ENCODE peak calls at places on chromosomes 6 and 20, in ten cellular contexts. One of them, this sample, is unnamed.

GRCh38 chr6:27061235-27061993 is 186.1 kb upstream of the PRSS16 start:
- DNase-seq in ovary: no peak
- DNase-seq in uterus: no peak
- DNase-seq in A673: no peak
- DNase-seq in activated B cell treated with CpG ODN at 0.5 μM for 24 hours: no peak
- DNase-seq in GM20000: no peak
- DNase-seq in endodermal cell: no peak
- DNase-seq in psoas muscle: no peak
- DNase-seq in pancreas: no peak
- DNase-seq in neural progenitor cell: no peak
- DNase-seq in this sample: no peak

GRCh38 chr6:136077834-136078576 is 172.1 kb downstream of the MTFR2 start:
- DNase-seq in ovary: no peak
- DNase-seq in uterus: no peak
- DNase-seq in A673: no peak
- DNase-seq in activated B cell treated with CpG ODN at 0.5 μM for 24 hours: no peak
- DNase-seq in GM20000: no peak
- DNase-seq in endodermal cell: no peak
- DNase-seq in psoas muscle: peak
- DNase-seq in pancreas: no peak
- DNase-seq in neural progenitor cell: no peak
- DNase-seq in this sample: no peak

GRCh38 chr6:85675030-85675819 is 32.5 kb upstream of the SYNCRIP start:
- DNase-seq in ovary: no peak
- DNase-seq in uterus: no peak
- DNase-seq in A673: no peak
- DNase-seq in activated B cell treated with CpG ODN at 0.5 μM for 24 hours: no peak
- DNase-seq in GM20000: no peak
- DNase-seq in endodermal cell: peak
- DNase-seq in psoas muscle: peak
- DNase-seq in pancreas: no peak
- DNase-seq in neural progenitor cell: peak
- DNase-seq in this sample: no peak

GRCh38 chr20:32493356-32493755 is 91.8 kb downstream of the NOL4L start:
- DNase-seq in ovary: no peak
- DNase-seq in uterus: no peak
- DNase-seq in A673: no peak
- DNase-seq in activated B cell treated with CpG ODN at 0.5 μM for 24 hours: no peak
- DNase-seq in GM20000: no peak
- DNase-seq in endodermal cell: peak
- DNase-seq in psoas muscle: peak
- DNase-seq in pancreas: peak
- DNase-seq in neural progenitor cell: no peak
- DNase-seq in this sample: no peak

GRCh38 chr20:59406446-59406845 is 106.0 kb downstream of the EDN3 start:
- DNase-seq in ovary: no peak
- DNase-seq in uterus: no peak
- DNase-seq in A673: no peak
- DNase-seq in activated B cell treated with CpG ODN at 0.5 μM for 24 hours: no peak
- DNase-seq in GM20000: no peak
- DNase-seq in endodermal cell: no peak
- DNase-seq in psoas muscle: no peak
- DNase-seq in pancreas: no peak
- DNase-seq in neural progenitor cell: no peak
- DNase-seq in this sample: no peak

GRCh38 chr20:11454966-11455799 is 462.5 kb upstream of the BTBD3 start:
- DNase-seq in ovary: no peak
- DNase-seq in uterus: no peak
- DNase-seq in A673: peak
- DNase-seq in activated B cell treated with CpG ODN at 0.5 μM for 24 hours: no peak
- DNase-seq in GM20000: peak
- DNase-seq in endodermal cell: no peak
- DNase-seq in psoas muscle: no peak
- DNase-seq in pancreas: no peak
- DNase-seq in neural progenitor cell: no peak
- DNase-seq in this sample: peak

GRCh38 chr6:78746457-78746856 is 120.9 kb upstream of the IRAK1BP1 start:
- DNase-seq in ovary: no peak
- DNase-seq in uterus: no peak
- DNase-seq in A673: peak
- DNase-seq in activated B cell treated with CpG ODN at 0.5 μM for 24 hours: no peak
- DNase-seq in GM20000: no peak
- DNase-seq in endodermal cell: no peak
- DNase-seq in psoas muscle: no peak
- DNase-seq in pancreas: no peak
- DNase-seq in neural progenitor cell: no peak
- DNase-seq in this sample: no peak

GRCh38 chr6:42369568-42369967 is 82.2 kb downstream of the TRERF1 start:
- DNase-seq in ovary: no peak
- DNase-seq in uterus: no peak
- DNase-seq in A673: no peak
- DNase-seq in activated B cell treated with CpG ODN at 0.5 μM for 24 hours: no peak
- DNase-seq in GM20000: peak
- DNase-seq in endodermal cell: no peak
- DNase-seq in psoas muscle: no peak
- DNase-seq in pancreas: no peak
- DNase-seq in neural progenitor cell: no peak
- DNase-seq in this sample: no peak

DNA sequence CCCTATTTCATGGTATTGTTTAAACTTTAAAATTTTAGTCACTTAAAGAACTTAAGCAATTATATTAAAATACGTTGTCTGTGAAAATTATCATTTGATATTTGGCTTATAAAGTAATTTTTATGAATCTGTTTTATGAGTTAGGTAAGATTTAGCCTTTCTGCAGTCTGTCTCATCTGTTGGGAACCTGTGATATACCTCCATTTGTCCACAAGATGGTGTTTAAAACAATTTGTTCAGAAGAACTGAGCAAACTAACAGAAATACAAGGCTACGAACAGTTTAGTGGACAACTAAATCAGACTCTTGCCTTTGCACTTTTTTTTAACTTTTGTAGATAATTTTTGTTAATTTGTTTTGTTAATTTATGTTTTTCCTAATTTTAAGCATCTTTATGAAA is 92.4 kb downstream of the COL9A1 start:
- DNase-seq in ovary: no peak
- DNase-seq in uterus: no peak
- DNase-seq in A673: peak
- DNase-seq in activated B cell treated with CpG ODN at 0.5 μM for 24 hours: no peak
- DNase-seq in GM20000: no peak
- DNase-seq in endodermal cell: no peak
- DNase-seq in psoas muscle: no peak
- DNase-seq in pancreas: no peak
- DNase-seq in neural progenitor cell: no peak
- DNase-seq in this sample: peak
- TF ChIP-seq CTCF in ovary: no peak
- TF ChIP-seq CTCF in uterus: no peak
- TF ChIP-seq CTCF in A673: peak
- TF ChIP-seq CTCF in activated B cell treated with CpG ODN at 0.5 μM for 24 hours: no peak
- TF ChIP-seq CTCF in GM20000: no peak
- TF ChIP-seq CTCF in endodermal cell: peak
- TF ChIP-seq CTCF in psoas muscle: peak
- TF ChIP-seq CTCF in pancreas: no peak
- TF ChIP-seq CTCF in neural progenitor cell: peak
- TF ChIP-seq CTCF in this sample: peak

DNA sequence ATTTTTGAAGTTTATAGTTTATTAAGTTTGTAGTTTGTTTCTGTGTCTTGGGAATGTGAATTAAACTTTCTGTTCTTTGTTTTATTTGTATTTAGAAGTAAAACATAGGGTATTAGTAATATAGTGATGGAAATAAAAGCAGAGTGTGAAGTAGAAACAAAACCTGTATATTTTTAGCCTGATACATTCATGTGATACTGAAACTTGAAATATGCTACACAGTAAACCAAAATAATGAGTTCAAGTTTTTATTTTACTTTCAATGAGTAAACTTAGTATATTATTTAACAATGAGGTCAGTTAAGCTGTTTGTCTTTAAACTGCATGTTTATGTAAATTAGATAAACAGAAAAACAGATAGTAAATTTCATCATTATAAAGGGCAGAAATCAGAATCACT is 1592.6 kb downstream of the GRIK2 start:
- DNase-seq in ovary: no peak
- DNase-seq in uterus: no peak
- DNase-seq in A673: no peak
- DNase-seq in activated B cell treated with CpG ODN at 0.5 μM for 24 hours: no peak
- DNase-seq in GM20000: no peak
- DNase-seq in endodermal cell: no peak
- DNase-seq in psoas muscle: no peak
- DNase-seq in pancreas: no peak
- DNase-seq in neural progenitor cell: no peak
- DNase-seq in this sample: no peak
- TF ChIP-seq CTCF in ovary: no peak
- TF ChIP-seq CTCF in uterus: no peak
- TF ChIP-seq CTCF in A673: no peak
- TF ChIP-seq CTCF in activated B cell treated with CpG ODN at 0.5 μM for 24 hours: no peak
- TF ChIP-seq CTCF in GM20000: no peak
- TF ChIP-seq CTCF in endodermal cell: no peak
- TF ChIP-seq CTCF in psoas muscle: no peak
- TF ChIP-seq CTCF in pancreas: no peak
- TF ChIP-seq CTCF in neural progenitor cell: no peak
- TF ChIP-seq CTCF in this sample: no peak

GRCh38 chr6:47352966-47353365 is 43.3 kb upstream of the TNFRSF21 start:
- DNase-seq in ovary: no peak
- DNase-seq in uterus: no peak
- DNase-seq in A673: no peak
- DNase-seq in activated B cell treated with CpG ODN at 0.5 μM for 24 hours: no peak
- DNase-seq in GM20000: no peak
- DNase-seq in endodermal cell: no peak
- DNase-seq in psoas muscle: no peak
- DNase-seq in pancreas: no peak
- DNase-seq in neural progenitor cell: no peak
- DNase-seq in this sample: no peak

GRCh38 chr6:47353822-47354221 is 44.1 kb upstream of the TNFRSF21 start:
- DNase-seq in ovary: no peak
- DNase-seq in uterus: no peak
- DNase-seq in A673: peak
- DNase-seq in activated B cell treated with CpG ODN at 0.5 μM for 24 hours: no peak
- DNase-seq in GM20000: no peak
- DNase-seq in endodermal cell: no peak
- DNase-seq in psoas muscle: no peak
- DNase-seq in pancreas: no peak
- DNase-seq in neural progenitor cell: no peak
- DNase-seq in this sample: no peak

GRCh38 chr6:47348316-47348863 is 38.7 kb upstream of the TNFRSF21 start:
- DNase-seq in ovary: no peak
- DNase-seq in uterus: no peak
- DNase-seq in A673: no peak
- DNase-seq in activated B cell treated with CpG ODN at 0.5 μM for 24 hours: no peak
- DNase-seq in GM20000: no peak
- DNase-seq in endodermal cell: no peak
- DNase-seq in psoas muscle: no peak
- DNase-seq in pancreas: no peak
- DNase-seq in neural progenitor cell: no peak
- DNase-seq in this sample: no peak

GRCh38 chr6:47352169-47352568 is 42.5 kb upstream of the TNFRSF21 start:
- DNase-seq in ovary: no peak
- DNase-seq in uterus: no peak
- DNase-seq in A673: peak
- DNase-seq in activated B cell treated with CpG ODN at 0.5 μM for 24 hours: no peak
- DNase-seq in GM20000: no peak
- DNase-seq in endodermal cell: peak
- DNase-seq in psoas muscle: no peak
- DNase-seq in pancreas: no peak
- DNase-seq in neural progenitor cell: peak
- DNase-seq in this sample: no peak

GRCh38 chr6:47349931-47350330 is 40.2 kb upstream of the TNFRSF21 start:
- DNase-seq in ovary: no peak
- DNase-seq in uterus: no peak
- DNase-seq in A673: no peak
- DNase-seq in activated B cell treated with CpG ODN at 0.5 μM for 24 hours: no peak
- DNase-seq in GM20000: no peak
- DNase-seq in endodermal cell: no peak
- DNase-seq in psoas muscle: no peak
- DNase-seq in pancreas: no peak
- DNase-seq in neural progenitor cell: no peak
- DNase-seq in this sample: no peak
- TF ChIP-seq CTCF in ovary: no peak
- TF ChIP-seq CTCF in uterus: no peak
- TF ChIP-seq CTCF in A673: no peak
- TF ChIP-seq CTCF in activated B cell treated with CpG ODN at 0.5 μM for 24 hours: no peak
- TF ChIP-seq CTCF in GM20000: no peak
- TF ChIP-seq CTCF in endodermal cell: no peak
- TF ChIP-seq CTCF in psoas muscle: no peak
- TF ChIP-seq CTCF in pancreas: no peak
- TF ChIP-seq CTCF in neural progenitor cell: no peak
- TF ChIP-seq CTCF in this sample: no peak

GRCh38 chr6:52694404-52694803 is 23.5 kb downstream of the TMEM14A start:
- DNase-seq in ovary: no peak
- DNase-seq in uterus: no peak
- DNase-seq in A673: no peak
- DNase-seq in activated B cell treated with CpG ODN at 0.5 μM for 24 hours: no peak
- DNase-seq in GM20000: no peak
- DNase-seq in endodermal cell: no peak
- DNase-seq in psoas muscle: no peak
- DNase-seq in pancreas: no peak
- DNase-seq in neural progenitor cell: no peak
- DNase-seq in this sample: no peak

GRCh38 chr6:52693777-52694176 is 22.9 kb downstream of the TMEM14A start:
- DNase-seq in ovary: no peak
- DNase-seq in uterus: no peak
- DNase-seq in A673: no peak
- DNase-seq in activated B cell treated with CpG ODN at 0.5 μM for 24 hours: no peak
- DNase-seq in GM20000: no peak
- DNase-seq in endodermal cell: no peak
- DNase-seq in psoas muscle: no peak
- DNase-seq in pancreas: no peak
- DNase-seq in neural progenitor cell: no peak
- DNase-seq in this sample: no peak

GRCh38 chr6:52696418-52696817 is 25.5 kb downstream of the TMEM14A start:
- DNase-seq in ovary: no peak
- DNase-seq in uterus: no peak
- DNase-seq in A673: peak
- DNase-seq in activated B cell treated with CpG ODN at 0.5 μM for 24 hours: no peak
- DNase-seq in GM20000: no peak
- DNase-seq in endodermal cell: no peak
- DNase-seq in psoas muscle: no peak
- DNase-seq in pancreas: no peak
- DNase-seq in neural progenitor cell: no peak
- DNase-seq in this sample: no peak

GRCh38 chr6:52697903-52698302 is 27.0 kb downstream of the TMEM14A start:
- DNase-seq in ovary: no peak
- DNase-seq in uterus: no peak
- DNase-seq in A673: peak
- DNase-seq in activated B cell treated with CpG ODN at 0.5 μM for 24 hours: no peak
- DNase-seq in GM20000: no peak
- DNase-seq in endodermal cell: no peak
- DNase-seq in psoas muscle: no peak
- DNase-seq in pancreas: no peak
- DNase-seq in neural progenitor cell: no peak
- DNase-seq in this sample: no peak
- TF ChIP-seq CTCF in ovary: no peak
- TF ChIP-seq CTCF in uterus: no peak
- TF ChIP-seq CTCF in A673: peak
- TF ChIP-seq CTCF in activated B cell treated with CpG ODN at 0.5 μM for 24 hours: no peak
- TF ChIP-seq CTCF in GM20000: no peak
- TF ChIP-seq CTCF in endodermal cell: peak
- TF ChIP-seq CTCF in psoas muscle: no peak
- TF ChIP-seq CTCF in pancreas: no peak
- TF ChIP-seq CTCF in neural progenitor cell: peak
- TF ChIP-seq CTCF in this sample: no peak